ENCODE peak calls at places on chromosomes 1 and 21, in six cellular contexts. One of them, this sample, is unnamed.

GRCh38 chr1:175307160-175307559 is 114.6 kb upstream of the KIAA0040 start:
- DNase-seq in sigmoid colon: no peak
- DNase-seq in spleen: no peak
- DNase-seq in WERI-Rb-1: no peak
- DNase-seq in foreskin fibroblast: no peak
- DNase-seq in skeletal muscle cell: no peak
- DNase-seq in this sample: no peak

GRCh38 chr1:107147813-107148212 is 7.0 kb downstream of the NTNG1 start:
- DNase-seq in sigmoid colon: no peak
- DNase-seq in spleen: no peak
- DNase-seq in WERI-Rb-1: no peak
- DNase-seq in foreskin fibroblast: peak
- DNase-seq in skeletal muscle cell: no peak
- DNase-seq in this sample: no peak

GRCh38 chr1:147515046-147515869 is 26.0 kb upstream of the BCL9 start:
- DNase-seq in sigmoid colon: no peak
- DNase-seq in spleen: no peak
- DNase-seq in WERI-Rb-1: peak
- DNase-seq in foreskin fibroblast: peak
- DNase-seq in skeletal muscle cell: peak
- DNase-seq in this sample: no peak

GRCh38 chr1:213417225-213417820 is 366.3 kb downstream of the RPS6KC1 start:
- DNase-seq in sigmoid colon: no peak
- DNase-seq in spleen: no peak
- DNase-seq in WERI-Rb-1: no peak
- DNase-seq in foreskin fibroblast: no peak
- DNase-seq in skeletal muscle cell: no peak
- DNase-seq in this sample: no peak

GRCh38 chr1:19007491-19008441 is 51.3 kb upstream of the IFFO2 start:
- DNase-seq in sigmoid colon: no peak
- DNase-seq in spleen: no peak
- DNase-seq in WERI-Rb-1: no peak
- DNase-seq in foreskin fibroblast: no peak
- DNase-seq in skeletal muscle cell: no peak
- DNase-seq in this sample: no peak

GRCh38 chr1:217076902-217077301 is 353.7 kb upstream of the ESRRG start:
- DNase-seq in sigmoid colon: no peak
- DNase-seq in spleen: no peak
- DNase-seq in WERI-Rb-1: no peak
- DNase-seq in foreskin fibroblast: no peak
- DNase-seq in skeletal muscle cell: no peak
- DNase-seq in this sample: no peak

GRCh38 chr1:23103001-23103879 is 65.4 kb downstream of the LUZP1 start:
- DNase-seq in sigmoid colon: no peak
- DNase-seq in spleen: no peak
- DNase-seq in WERI-Rb-1: no peak
- DNase-seq in foreskin fibroblast: no peak
- DNase-seq in skeletal muscle cell: no peak
- DNase-seq in this sample: no peak

GRCh38 chr1:213103377-213104306 is 52.6 kb downstream of the RPS6KC1 start:
- DNase-seq in sigmoid colon: no peak
- DNase-seq in spleen: no peak
- DNase-seq in WERI-Rb-1: no peak
- DNase-seq in foreskin fibroblast: no peak
- DNase-seq in skeletal muscle cell: no peak
- DNase-seq in this sample: no peak

GRCh38 chr1:153623091-153623490 is 4.2 kb downstream of the S100A13 start:
- DNase-seq in sigmoid colon: peak
- DNase-seq in spleen: no peak
- DNase-seq in WERI-Rb-1: no peak
- DNase-seq in foreskin fibroblast: no peak
- DNase-seq in skeletal muscle cell: no peak
- DNase-seq in this sample: no peak

GRCh38 chr1:52404975-52405338 is 555 bp downstream of the PRPF38A start:
- DNase-seq in sigmoid colon: no peak
- DNase-seq in spleen: no peak
- DNase-seq in WERI-Rb-1: no peak
- DNase-seq in foreskin fibroblast: no peak
- DNase-seq in skeletal muscle cell: no peak
- DNase-seq in this sample: no peak

GRCh38 chr1:67724928-67725560 is 40.0 kb downstream of the GADD45A start:
- DNase-seq in sigmoid colon: no peak
- DNase-seq in spleen: no peak
- DNase-seq in WERI-Rb-1: no peak
- DNase-seq in foreskin fibroblast: peak
- DNase-seq in skeletal muscle cell: peak
- DNase-seq in this sample: no peak

GRCh38 chr1:209176866-209177430 is 406.6 kb upstream of the CAMK1G start:
- DNase-seq in sigmoid colon: no peak
- DNase-seq in spleen: no peak
- DNase-seq in WERI-Rb-1: no peak
- DNase-seq in foreskin fibroblast: no peak
- DNase-seq in skeletal muscle cell: no peak
- DNase-seq in this sample: no peak

GRCh38 chr1:45968941-45969666 is 163.3 kb downstream of the PIK3R3 start:
- DNase-seq in sigmoid colon: no peak
- DNase-seq in spleen: no peak
- DNase-seq in WERI-Rb-1: no peak
- DNase-seq in foreskin fibroblast: no peak
- DNase-seq in skeletal muscle cell: no peak
- DNase-seq in this sample: no peak

GRCh38 chr1:1371741-1372711 is 3.0 kb downstream of the AURKAIP1 start:
- DNase-seq in sigmoid colon: peak
- DNase-seq in spleen: peak
- DNase-seq in WERI-Rb-1: peak
- DNase-seq in foreskin fibroblast: peak
- DNase-seq in skeletal muscle cell: no peak
- DNase-seq in this sample: peak

GRCh38 chr1:41673355-41673754 is 188.9 kb upstream of the EDN2 start:
- DNase-seq in sigmoid colon: no peak
- DNase-seq in spleen: peak
- DNase-seq in WERI-Rb-1: no peak
- DNase-seq in foreskin fibroblast: peak
- DNase-seq in skeletal muscle cell: no peak
- DNase-seq in this sample: no peak

GRCh38 chr1:236066828-236067386 is 2.0 kb upstream of the NID1 start:
- DNase-seq in sigmoid colon: peak
- DNase-seq in spleen: peak
- DNase-seq in WERI-Rb-1: no peak
- DNase-seq in foreskin fibroblast: no peak
- DNase-seq in skeletal muscle cell: no peak
- DNase-seq in this sample: no peak

GRCh38 chr1:188237573-188238353 is 1409.0 kb downstream of the PLA2G4A start:
- DNase-seq in sigmoid colon: no peak
- DNase-seq in spleen: no peak
- DNase-seq in WERI-Rb-1: no peak
- DNase-seq in foreskin fibroblast: peak
- DNase-seq in skeletal muscle cell: peak
- DNase-seq in this sample: no peak

GRCh38 chr1:211518330-211519289 is 26.6 kb upstream of the RD3 start:
- DNase-seq in sigmoid colon: no peak
- DNase-seq in spleen: no peak
- DNase-seq in WERI-Rb-1: no peak
- DNase-seq in foreskin fibroblast: no peak
- DNase-seq in skeletal muscle cell: no peak
- DNase-seq in this sample: no peak

GRCh38 chr1:226985839-226986463 is 45.9 kb downstream of the COQ8A start:
- DNase-seq in sigmoid colon: peak
- DNase-seq in spleen: peak
- DNase-seq in WERI-Rb-1: no peak
- DNase-seq in foreskin fibroblast: no peak
- DNase-seq in skeletal muscle cell: no peak
- DNase-seq in this sample: no peak

GRCh38 chr1:156499703-156500577 is 635 bp downstream of the MEF2D start:
- DNase-seq in sigmoid colon: peak
- DNase-seq in spleen: peak
- DNase-seq in WERI-Rb-1: peak
- DNase-seq in foreskin fibroblast: peak
- DNase-seq in skeletal muscle cell: no peak
- DNase-seq in this sample: peak

GRCh38 chr1:21638531-21639341 is 30.4 kb downstream of the RAP1GAP start:
- DNase-seq in sigmoid colon: no peak
- DNase-seq in spleen: no peak
- DNase-seq in WERI-Rb-1: no peak
- DNase-seq in foreskin fibroblast: peak
- DNase-seq in skeletal muscle cell: no peak
- DNase-seq in this sample: no peak

GRCh38 chr1:178417858-178418257 is 78.9 kb downstream of the CLEC20A start:
- DNase-seq in sigmoid colon: no peak
- DNase-seq in spleen: no peak
- DNase-seq in WERI-Rb-1: no peak
- DNase-seq in foreskin fibroblast: peak
- DNase-seq in skeletal muscle cell: peak
- DNase-seq in this sample: no peak

GRCh38 chr21:14754259-14754604 is 208.1 kb upstream of the SAMSN1 start:
- DNase-seq in sigmoid colon: no peak
- DNase-seq in spleen: no peak
- DNase-seq in WERI-Rb-1: no peak
- DNase-seq in foreskin fibroblast: no peak
- DNase-seq in skeletal muscle cell: no peak
- DNase-seq in this sample: no peak

GRCh38 chr1:210252621-210253041 is 20.0 kb downstream of the SERTAD4 start:
- DNase-seq in sigmoid colon: peak
- DNase-seq in spleen: no peak
- DNase-seq in WERI-Rb-1: peak
- DNase-seq in foreskin fibroblast: no peak
- DNase-seq in skeletal muscle cell: no peak
- DNase-seq in this sample: peak

GRCh38 chr1:236516929-236517704 is 6.7 kb upstream of the LGALS8 start:
- DNase-seq in sigmoid colon: no peak
- DNase-seq in spleen: no peak
- DNase-seq in WERI-Rb-1: no peak
- DNase-seq in foreskin fibroblast: peak
- DNase-seq in skeletal muscle cell: no peak
- DNase-seq in this sample: no peak

GRCh38 chr1:54547601-54548388 is at the start of gene ACOT11:
- DNase-seq in sigmoid colon: peak
- DNase-seq in spleen: peak
- DNase-seq in WERI-Rb-1: peak
- DNase-seq in foreskin fibroblast: peak
- DNase-seq in skeletal muscle cell: no peak
- DNase-seq in this sample: peak

GRCh38 chr1:239179001-239179400 is 207.4 kb upstream of the CHRM3 start:
- DNase-seq in sigmoid colon: no peak
- DNase-seq in spleen: no peak
- DNase-seq in WERI-Rb-1: no peak
- DNase-seq in foreskin fibroblast: no peak
- DNase-seq in skeletal muscle cell: no peak
- DNase-seq in this sample: no peak

GRCh38 chr1:48227165-48228013 is 4.9 kb downstream of the SLC5A9 start:
- DNase-seq in sigmoid colon: no peak
- DNase-seq in spleen: peak
- DNase-seq in WERI-Rb-1: no peak
- DNase-seq in foreskin fibroblast: no peak
- DNase-seq in skeletal muscle cell: no peak
- DNase-seq in this sample: no peak

GRCh38 chr21:25639922-25640670 is 1.0 kb downstream of the JAM2 start:
- DNase-seq in sigmoid colon: peak
- DNase-seq in spleen: peak
- DNase-seq in WERI-Rb-1: peak
- DNase-seq in foreskin fibroblast: peak
- DNase-seq in skeletal muscle cell: no peak
- DNase-seq in this sample: peak

GRCh38 chr1:16077430-16078245 is 4.2 kb upstream of the FAM131C start:
- DNase-seq in sigmoid colon: no peak
- DNase-seq in spleen: no peak
- DNase-seq in WERI-Rb-1: no peak
- DNase-seq in foreskin fibroblast: peak
- DNase-seq in skeletal muscle cell: no peak
- DNase-seq in this sample: peak

GRCh38 chr1:101027194-101027772 is 1.7 kb upstream of the DPH5 start:
- DNase-seq in sigmoid colon: no peak
- DNase-seq in spleen: no peak
- DNase-seq in WERI-Rb-1: no peak
- DNase-seq in foreskin fibroblast: no peak
- DNase-seq in skeletal muscle cell: no peak
- DNase-seq in this sample: no peak
- H3K4me3 ChIP-seq in sigmoid colon: no peak
- H3K4me3 ChIP-seq in spleen: no peak
- H3K4me3 ChIP-seq in WERI-Rb-1: no peak
- H3K4me3 ChIP-seq in foreskin fibroblast: no peak
- H3K4me3 ChIP-seq in skeletal muscle cell: no peak
- H3K4me3 ChIP-seq in this sample: no peak

GRCh38 chr1:223748773-223749733 is 36.7 kb downstream of the CAPN2 start:
- DNase-seq in sigmoid colon: peak
- DNase-seq in spleen: peak
- DNase-seq in WERI-Rb-1: peak
- DNase-seq in foreskin fibroblast: peak
- DNase-seq in skeletal muscle cell: no peak
- DNase-seq in this sample: peak
- H3K4me3 ChIP-seq in sigmoid colon: peak
- H3K4me3 ChIP-seq in spleen: peak
- H3K4me3 ChIP-seq in WERI-Rb-1: no peak
- H3K4me3 ChIP-seq in foreskin fibroblast: no peak
- H3K4me3 ChIP-seq in skeletal muscle cell: peak
- H3K4me3 ChIP-seq in this sample: peak

GRCh38 chr1:201898240-201898894 is 9.7 kb downstream of the SHISA4 start:
- DNase-seq in sigmoid colon: no peak
- DNase-seq in spleen: no peak
- DNase-seq in WERI-Rb-1: peak
- DNase-seq in foreskin fibroblast: no peak
- DNase-seq in skeletal muscle cell: no peak
- DNase-seq in this sample: no peak

GRCh38 chr1:201896951-201897391 is 8.3 kb downstream of the SHISA4 start:
- DNase-seq in sigmoid colon: peak
- DNase-seq in spleen: no peak
- DNase-seq in WERI-Rb-1: peak
- DNase-seq in foreskin fibroblast: peak
- DNase-seq in skeletal muscle cell: no peak
- DNase-seq in this sample: no peak

GRCh38 chr1:201894343-201895119 is 5.8 kb downstream of the SHISA4 start:
- DNase-seq in sigmoid colon: no peak
- DNase-seq in spleen: no peak
- DNase-seq in WERI-Rb-1: peak
- DNase-seq in foreskin fibroblast: no peak
- DNase-seq in skeletal muscle cell: no peak
- DNase-seq in this sample: no peak

GRCh38 chr1:201895120-201895665 is 6.5 kb downstream of the SHISA4 start:
- DNase-seq in sigmoid colon: no peak
- DNase-seq in spleen: no peak
- DNase-seq in WERI-Rb-1: peak
- DNase-seq in foreskin fibroblast: no peak
- DNase-seq in skeletal muscle cell: no peak
- DNase-seq in this sample: no peak

GRCh38 chr1:201895913-201896807 is 7.5 kb downstream of the SHISA4 start:
- DNase-seq in sigmoid colon: peak
- DNase-seq in spleen: peak
- DNase-seq in WERI-Rb-1: peak
- DNase-seq in foreskin fibroblast: peak
- DNase-seq in skeletal muscle cell: peak
- DNase-seq in this sample: peak
- H3K4me3 ChIP-seq in sigmoid colon: no peak
- H3K4me3 ChIP-seq in spleen: no peak
- H3K4me3 ChIP-seq in WERI-Rb-1: no peak
- H3K4me3 ChIP-seq in foreskin fibroblast: no peak
- H3K4me3 ChIP-seq in skeletal muscle cell: no peak
- H3K4me3 ChIP-seq in this sample: no peak

GRCh38 chr1:3700631-3701030 is 48.3 kb downstream of the TP73 start:
- DNase-seq in sigmoid colon: no peak
- DNase-seq in spleen: no peak
- DNase-seq in WERI-Rb-1: no peak
- DNase-seq in foreskin fibroblast: no peak
- DNase-seq in skeletal muscle cell: no peak
- DNase-seq in this sample: no peak
- H3K4me3 ChIP-seq in sigmoid colon: no peak
- H3K4me3 ChIP-seq in spleen: no peak
- H3K4me3 ChIP-seq in WERI-Rb-1: no peak
- H3K4me3 ChIP-seq in foreskin fibroblast: no peak
- H3K4me3 ChIP-seq in skeletal muscle cell: no peak
- H3K4me3 ChIP-seq in this sample: no peak

GRCh38 chr1:90802622-90803021 is 85.5 kb upstream of the BARHL2 start:
- DNase-seq in sigmoid colon: no peak
- DNase-seq in spleen: no peak
- DNase-seq in WERI-Rb-1: no peak
- DNase-seq in foreskin fibroblast: no peak
- DNase-seq in skeletal muscle cell: no peak
- DNase-seq in this sample: no peak
- H3K4me3 ChIP-seq in sigmoid colon: no peak
- H3K4me3 ChIP-seq in spleen: no peak
- H3K4me3 ChIP-seq in WERI-Rb-1: no peak
- H3K4me3 ChIP-seq in foreskin fibroblast: no peak
- H3K4me3 ChIP-seq in skeletal muscle cell: no peak
- H3K4me3 ChIP-seq in this sample: no peak

This sample was measured in BE2C.